ENCODE peak calls at places on chromosomes 12 and 14, in seven cellular contexts. D is left lung, P is stomach, H is fibroblast of lung, Q is PC-3, I is epithelial cell of proximal tubule, Z is neural progenitor cell. V is an unnamed sample.
A peak's percentile ranks its signal among the peaks of the same experiment; 100 is the strongest.

GRCh38 chr14:25308244-25308643 is 258.3 kb upstream of the STXBP6 start:
- DNase-seq in D (no peak), Q (no peak), H (no peak), Z (no peak), P (no peak), I (no peak), V (no peak)

GRCh38 chr14:103179078-103179477 is 55.8 kb downstream of the TNFAIP2 start:
- DNase-seq in Z (no peak), P (no peak), D (no peak), I (no peak), H (no peak), Q (no peak), V (no peak)

GRCh38 chr12:130577348-130577747 is 138.8 kb downstream of the RIMBP2 start:
- DNase-seq in P (no peak), I (no peak), D (no peak), Q (no peak), Z (no peak), H (no peak), V (no peak)

GRCh38 chr12:64729909-64730584 is 29.2 kb downstream of the GNS start:
- DNase-seq in I (no peak), H (no peak), D (no peak), P (no peak), Q (no peak), Z (no peak), V (no peak)

GRCh38 chr12:49413010-49413409 is 45.7 kb downstream of the SPATS2 start:
- DNase-seq in H (no peak), Q (no peak), I (no peak), D (no peak), Z (no peak), P (no peak), V (no peak)

GRCh38 chr14:68440776-68441175 is 352.1 kb downstream of the ZFP36L1 start:
- DNase-seq in H (peak; percentile 50), I (no peak), P (no peak), Z (no peak), Q (peak; percentile 96), D (no peak), V (no peak)

GRCh38 chr12:45730116-45730841 is 773 bp downstream of the ARID2 start:
- DNase-seq in P (peak; percentile 42), Q (peak; percentile 37), I (no peak), D (peak; percentile 87), Z (peak; percentile 76), H (peak; percentile 48), V (no peak)

GRCh38 chr14:102490456-102490855 is 19.1 kb downstream of the ANKRD9 start:
- DNase-seq in I (no peak), H (no peak), Q (no peak), Z (no peak), D (peak; percentile 59), P (no peak), V (no peak)

GRCh38 chr14:76812093-76812421 is 625 bp downstream of the ANGEL1 start:
- DNase-seq in Q (peak; percentile 33), Z (peak; percentile 38), I (no peak), H (no peak), D (no peak), P (no peak), V (no peak)

DNA sequence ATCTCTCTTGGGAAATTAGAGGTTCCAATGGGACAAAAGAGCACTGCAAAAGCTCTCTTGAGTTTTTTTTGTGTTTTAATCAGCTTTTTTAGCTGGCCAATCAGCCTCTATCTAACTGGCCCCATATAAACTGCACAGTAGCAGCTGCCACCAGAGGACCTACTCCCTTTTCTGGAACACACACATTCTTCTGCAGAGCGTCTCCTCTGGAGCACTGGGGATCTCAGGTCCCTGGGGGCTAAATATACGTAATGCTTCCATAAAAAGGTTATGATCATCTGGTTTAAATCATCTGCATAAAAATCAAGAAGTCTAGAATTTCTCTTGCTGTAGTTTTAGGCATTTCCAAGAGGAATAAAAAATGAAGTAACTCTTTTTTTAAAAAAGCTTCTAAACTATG is 32.3 kb downstream of the TSPAN8 start:
- DNase-seq in P (no peak), H (no peak), I (no peak), Z (peak; percentile 4), D (no peak), Q (peak; percentile 11), V (no peak)
- TF ChIP-seq CTCF in P (no peak), H (no peak), I (peak; percentile 48), Z (no peak), D (no peak), Q (peak; percentile 27), V (no peak)

DNA sequence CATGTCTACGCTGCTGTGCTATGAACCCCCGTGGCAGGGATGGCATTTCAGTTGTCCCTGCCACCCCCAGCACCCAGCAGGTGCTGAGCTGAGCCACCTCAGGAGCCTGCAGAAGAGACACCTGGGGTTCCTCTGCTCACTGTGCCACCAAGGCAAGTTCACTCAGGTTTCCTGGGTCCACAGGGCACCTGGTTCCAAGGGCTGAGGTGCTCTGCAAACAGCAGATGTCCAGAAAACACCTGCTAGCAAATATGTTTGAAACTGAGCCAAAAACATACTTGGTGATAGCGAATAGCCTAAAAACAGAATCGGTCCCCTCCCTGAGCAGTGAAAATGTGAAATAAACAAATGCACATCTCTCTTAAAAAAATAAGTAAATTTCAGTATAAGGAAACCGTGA is 35.6 kb upstream of the GPR68 start:
- DNase-seq in Q (no peak), P (no peak), D (no peak), I (no peak), Z (no peak), H (no peak), V (no peak)
- H3K4me3 ChIP-seq in Q (no peak overlapping the region), P (no peak overlapping the region), D (no peak overlapping the region), I (no peak overlapping the region), Z (no peak overlapping the region), H (no peak overlapping the region), V (no peak overlapping the region)

DNA sequence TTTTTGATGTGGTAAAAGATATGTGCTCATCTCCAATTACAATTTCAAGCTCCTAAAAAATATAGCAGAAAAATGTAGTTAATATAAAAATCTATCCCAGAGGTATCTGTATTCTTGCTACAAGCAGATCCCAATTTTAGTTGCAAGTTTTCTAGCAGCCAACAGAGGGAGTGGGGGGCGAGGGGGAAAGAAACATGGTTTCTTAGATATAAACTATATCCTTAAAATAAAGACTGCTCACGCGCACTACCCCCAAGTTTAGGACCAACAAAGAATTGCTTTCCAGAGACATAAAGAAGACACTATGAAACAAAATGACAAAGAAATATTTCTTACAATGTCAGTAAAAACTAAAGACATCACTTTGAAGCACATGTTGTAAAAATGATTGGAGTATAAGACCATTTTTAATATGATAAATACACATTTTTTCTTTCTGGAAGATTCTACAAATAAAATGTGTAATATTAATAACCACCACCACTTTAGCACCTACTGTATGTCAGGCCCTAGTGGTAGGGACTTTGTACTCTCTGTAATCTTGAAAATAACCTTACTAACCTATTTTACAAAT is 5.4 kb downstream of the MAGOHB start:
- DNase-seq in Q (peak; percentile 25), I (no peak), P (no peak), D (no peak), H (peak; percentile 11), Z (no peak), V (no peak)
- TF ChIP-seq CTCF in Q (peak; percentile 54), I (peak; percentile 51), P (no peak), D (no peak), H (peak; percentile 40), Z (peak; percentile 35), V (peak; percentile 54)

GRCh38 chr14:85529803-85530574 is at the start of gene FLRT2:
- DNase-seq in I (no peak), H (peak; percentile 55), Q (no peak), Z (peak; percentile 62), D (peak; percentile 79), P (peak; percentile 39), V (no peak)

GRCh38 chr14:85527458-85527857 is 2.5 kb upstream of the FLRT2 start:
- DNase-seq in Z (no peak), P (no peak), H (no peak), D (no peak), Q (peak; percentile 37), I (no peak), V (no peak)

GRCh38 chr14:85528882-85529585 is 910 bp upstream of the FLRT2 start:
- DNase-seq in D (no peak), Q (peak; percentile 29), I (no peak), H (peak; percentile 84), Z (peak; percentile 48), P (no peak), V (no peak)

GRCh38 chr14:85527006-85527405 is 2.9 kb upstream of the FLRT2 start:
- DNase-seq in Q (peak; percentile 15), Z (no peak), P (no peak), D (no peak), I (no peak), H (peak; percentile 72), V (no peak)

DNA sequence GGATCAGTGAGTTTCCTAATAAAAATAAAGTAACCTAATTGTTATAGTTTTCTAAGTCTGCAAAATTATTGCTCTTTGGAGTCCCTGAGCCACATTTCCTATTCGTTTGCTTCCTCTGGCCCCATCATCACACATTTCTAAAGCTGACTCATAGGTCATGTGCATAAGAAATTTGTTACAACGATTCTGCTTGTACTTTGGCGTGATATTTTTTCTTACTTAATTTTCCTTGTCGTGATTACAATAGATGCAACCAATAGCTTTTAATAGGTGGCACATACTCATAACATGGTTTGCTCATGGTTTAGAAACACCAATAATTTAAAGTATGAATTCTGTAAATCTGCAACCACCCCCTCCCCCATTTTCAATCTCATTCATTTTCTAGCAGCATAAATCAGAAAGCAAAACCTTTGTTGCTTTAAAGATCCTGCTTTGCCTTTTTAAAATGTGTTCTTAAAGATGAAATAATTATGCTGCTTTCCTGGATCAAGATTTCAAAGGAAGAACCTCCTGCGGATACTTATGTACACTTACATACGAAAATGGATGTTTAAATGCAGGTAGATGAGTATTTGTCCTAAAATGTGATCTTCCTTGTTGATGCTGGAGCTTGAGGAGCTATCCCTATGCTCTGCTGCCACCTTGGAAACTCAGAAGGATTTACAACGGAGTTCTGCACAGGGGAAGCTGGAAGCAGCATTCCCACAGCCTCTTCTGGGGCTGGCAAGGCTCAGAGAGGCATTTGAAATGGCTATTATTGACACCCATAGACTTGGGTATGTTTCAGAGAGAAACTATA is 1.7 kb upstream of the FLRT2 start:
- DNase-seq in Q (peak; percentile 50), P (peak; percentile 35), D (no peak), I (peak; percentile 40), Z (peak; percentile 81), H (peak; percentile 89), V (no peak)
- H3K4me3 ChIP-seq in Q (peak overlapping the region; percentile 64), P (peak overlapping the region; percentile 73), D (no peak overlapping the region), I (peak overlapping the region; percentile 32), Z (peak overlapping the region; percentile 74), H (peak overlapping the region; percentile 81), V (peak overlapping the region; percentile 82)

DNA sequence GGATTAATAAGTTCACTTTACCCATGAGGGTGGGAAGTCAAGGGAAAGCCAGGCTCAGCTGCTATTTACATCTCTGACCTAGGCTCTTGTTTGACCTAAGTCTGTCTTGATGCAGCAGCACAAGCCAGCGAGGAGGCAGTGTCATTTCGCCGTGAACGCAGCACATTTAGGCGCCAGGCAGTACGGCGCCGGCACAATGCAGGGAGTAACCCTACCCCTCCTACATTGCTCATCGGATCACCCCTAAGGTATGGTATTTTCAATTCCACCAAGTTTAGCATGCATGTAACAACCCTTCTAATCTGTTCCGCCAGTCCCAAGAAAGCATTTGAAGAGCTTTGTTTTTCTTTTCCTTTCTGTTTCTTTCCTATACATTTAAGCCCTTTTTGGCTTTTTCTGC is 81.2 kb downstream of the PCNX1 start:
- DNase-seq in D (no peak), H (peak; percentile 28), I (no peak), Q (peak; percentile 43), Z (peak; percentile 8), P (no peak), V (no peak)
- TF ChIP-seq CTCF in D (no peak), H (no peak), I (no peak), Q (no peak), Z (no peak), P (no peak), V (no peak)